ENCODE peak calls at places on chromosomes 13 and 19, in nine cellular contexts. One of them, this sample, is unnamed.

GRCh38 chr13:97723655-97724054 is 229.8 kb upstream of the IPO5 start:
- DNase-seq in GM23338: no peak
- DNase-seq in SK-N-SH: no peak
- DNase-seq in hepatocyte: no peak
- DNase-seq in neural progenitor cell: no peak
- DNase-seq in GM23248: no peak
- DNase-seq in PC-3: no peak
- DNase-seq in HCT116: no peak
- DNase-seq in MM.1S: no peak
- DNase-seq in this sample: no peak

GRCh38 chr19:36215276-36216171 is 618 bp downstream of the ZNF146 start:
- DNase-seq in GM23248: peak
- DNase-seq in SK-N-SH: peak
- DNase-seq in PC-3: peak
- DNase-seq in MM.1S: no peak
- DNase-seq in neural progenitor cell: peak
- DNase-seq in hepatocyte: peak
- DNase-seq in GM23338: peak
- DNase-seq in HCT116: no peak
- DNase-seq in this sample: peak

GRCh38 chr19:5988520-5989387 is 10.8 kb upstream of the RANBP3 start:
- DNase-seq in HCT116: no peak
- DNase-seq in MM.1S: peak
- DNase-seq in GM23248: no peak
- DNase-seq in hepatocyte: no peak
- DNase-seq in PC-3: peak
- DNase-seq in GM23338: no peak
- DNase-seq in SK-N-SH: no peak
- DNase-seq in neural progenitor cell: no peak
- DNase-seq in this sample: peak

GRCh38 chr19:46211201-46211881 is 18.2 kb upstream of the IGFL1 start:
- DNase-seq in HCT116: peak
- DNase-seq in GM23248: peak
- DNase-seq in PC-3: peak
- DNase-seq in hepatocyte: peak
- DNase-seq in GM23338: peak
- DNase-seq in SK-N-SH: no peak
- DNase-seq in MM.1S: no peak
- DNase-seq in neural progenitor cell: peak
- DNase-seq in this sample: no peak

GRCh38 chr13:90622547-90622946 is 724.9 kb upstream of the MIR17HG start:
- DNase-seq in GM23338: no peak
- DNase-seq in hepatocyte: no peak
- DNase-seq in GM23248: peak
- DNase-seq in MM.1S: peak
- DNase-seq in neural progenitor cell: no peak
- DNase-seq in SK-N-SH: no peak
- DNase-seq in PC-3: peak
- DNase-seq in HCT116: no peak
- DNase-seq in this sample: no peak

GRCh38 chr13:77176350-77176749 is 149.4 kb upstream of the FBXL3 start:
- DNase-seq in MM.1S: no peak
- DNase-seq in PC-3: peak
- DNase-seq in SK-N-SH: no peak
- DNase-seq in hepatocyte: no peak
- DNase-seq in neural progenitor cell: no peak
- DNase-seq in GM23338: no peak
- DNase-seq in GM23248: peak
- DNase-seq in HCT116: no peak
- DNase-seq in this sample: no peak

GRCh38 chr19:47284324-47284899 is 9.7 kb downstream of the INAFM1 start:
- DNase-seq in SK-N-SH: peak
- DNase-seq in PC-3: peak
- DNase-seq in HCT116: no peak
- DNase-seq in MM.1S: peak
- DNase-seq in hepatocyte: peak
- DNase-seq in GM23338: peak
- DNase-seq in neural progenitor cell: peak
- DNase-seq in GM23248: peak
- DNase-seq in this sample: peak

GRCh38 chr19:58334691-58335249 is 8.0 kb downstream of the ZSCAN22 start:
- DNase-seq in PC-3: no peak
- DNase-seq in GM23248: no peak
- DNase-seq in HCT116: no peak
- DNase-seq in hepatocyte: peak
- DNase-seq in SK-N-SH: no peak
- DNase-seq in MM.1S: no peak
- DNase-seq in GM23338: no peak
- DNase-seq in neural progenitor cell: no peak
- DNase-seq in this sample: no peak

GRCh38 chr19:29378126-29378525 is 147.7 kb upstream of the VSTM2B start:
- DNase-seq in GM23248: no peak
- DNase-seq in hepatocyte: no peak
- DNase-seq in GM23338: no peak
- DNase-seq in PC-3: no peak
- DNase-seq in neural progenitor cell: no peak
- DNase-seq in SK-N-SH: no peak
- DNase-seq in MM.1S: no peak
- DNase-seq in HCT116: no peak
- DNase-seq in this sample: no peak

GRCh38 chr19:48603850-48604249 is 2.7 kb upstream of the SPACA4 start:
- DNase-seq in MM.1S: no peak
- DNase-seq in SK-N-SH: no peak
- DNase-seq in GM23338: no peak
- DNase-seq in PC-3: no peak
- DNase-seq in GM23248: no peak
- DNase-seq in hepatocyte: no peak
- DNase-seq in HCT116: no peak
- DNase-seq in neural progenitor cell: no peak
- DNase-seq in this sample: no peak

GRCh38 chr13:46831588-46832194 is 34.7 kb upstream of the ESD start:
- DNase-seq in hepatocyte: peak
- DNase-seq in MM.1S: peak
- DNase-seq in PC-3: peak
- DNase-seq in GM23338: peak
- DNase-seq in HCT116: peak
- DNase-seq in SK-N-SH: peak
- DNase-seq in GM23248: peak
- DNase-seq in neural progenitor cell: peak
- DNase-seq in this sample: peak

GRCh38 chr19:52662631-52663030 is 24.5 kb upstream of the ZNF83 start:
- DNase-seq in neural progenitor cell: no peak
- DNase-seq in PC-3: peak
- DNase-seq in GM23248: no peak
- DNase-seq in GM23338: no peak
- DNase-seq in hepatocyte: peak
- DNase-seq in HCT116: peak
- DNase-seq in MM.1S: no peak
- DNase-seq in SK-N-SH: no peak
- DNase-seq in this sample: no peak

GRCh38 chr19:30148039-30148438 is 206.0 kb downstream of the URI1 start:
- DNase-seq in HCT116: no peak
- DNase-seq in GM23338: no peak
- DNase-seq in GM23248: no peak
- DNase-seq in PC-3: peak
- DNase-seq in SK-N-SH: no peak
- DNase-seq in MM.1S: no peak
- DNase-seq in neural progenitor cell: no peak
- DNase-seq in hepatocyte: no peak
- DNase-seq in this sample: no peak

GRCh38 chr19:35942235-35942634 is 6.1 kb downstream of the LRFN3 start:
- DNase-seq in SK-N-SH: no peak
- DNase-seq in GM23248: no peak
- DNase-seq in neural progenitor cell: no peak
- DNase-seq in GM23338: no peak
- DNase-seq in PC-3: no peak
- DNase-seq in HCT116: no peak
- DNase-seq in MM.1S: no peak
- DNase-seq in hepatocyte: no peak
- DNase-seq in this sample: no peak

GRCh38 chr19:5707576-5708575 is 12.1 kb downstream of the LONP1 start:
- DNase-seq in HCT116: no peak
- DNase-seq in MM.1S: no peak
- DNase-seq in GM23248: no peak
- DNase-seq in GM23338: no peak
- DNase-seq in hepatocyte: no peak
- DNase-seq in SK-N-SH: peak
- DNase-seq in neural progenitor cell: no peak
- DNase-seq in PC-3: no peak
- DNase-seq in this sample: no peak

GRCh38 chr19:18053571-18054219 is 33.0 kb downstream of the IL12RB1 start:
- DNase-seq in neural progenitor cell: no peak
- DNase-seq in hepatocyte: no peak
- DNase-seq in GM23338: no peak
- DNase-seq in SK-N-SH: no peak
- DNase-seq in PC-3: peak
- DNase-seq in GM23248: peak
- DNase-seq in HCT116: no peak
- DNase-seq in MM.1S: no peak
- DNase-seq in this sample: no peak
- TF ChIP-seq EZH2phosphoT487 in neural progenitor cell: no peak
- TF ChIP-seq EZH2phosphoT487 in hepatocyte: no peak
- TF ChIP-seq EZH2phosphoT487 in GM23338: no peak
- TF ChIP-seq EZH2phosphoT487 in SK-N-SH: no peak
- TF ChIP-seq EZH2phosphoT487 in PC-3: no peak
- TF ChIP-seq EZH2phosphoT487 in GM23248: no peak
- TF ChIP-seq EZH2phosphoT487 in HCT116: no peak
- TF ChIP-seq EZH2phosphoT487 in MM.1S: no peak
- TF ChIP-seq EZH2phosphoT487 in this sample: no peak

GRCh38 chr13:45364876-45365557 is 24.0 kb upstream of the TPT1 start:
- DNase-seq in neural progenitor cell: no peak
- DNase-seq in hepatocyte: no peak
- DNase-seq in SK-N-SH: no peak
- DNase-seq in HCT116: no peak
- DNase-seq in GM23248: no peak
- DNase-seq in GM23338: no peak
- DNase-seq in PC-3: no peak
- DNase-seq in MM.1S: no peak
- DNase-seq in this sample: no peak
- TF ChIP-seq EZH2phosphoT487 in neural progenitor cell: no peak
- TF ChIP-seq EZH2phosphoT487 in hepatocyte: no peak
- TF ChIP-seq EZH2phosphoT487 in SK-N-SH: no peak
- TF ChIP-seq EZH2phosphoT487 in HCT116: no peak
- TF ChIP-seq EZH2phosphoT487 in GM23248: no peak
- TF ChIP-seq EZH2phosphoT487 in GM23338: no peak
- TF ChIP-seq EZH2phosphoT487 in PC-3: no peak
- TF ChIP-seq EZH2phosphoT487 in MM.1S: no peak
- TF ChIP-seq EZH2phosphoT487 in this sample: no peak

DNA sequence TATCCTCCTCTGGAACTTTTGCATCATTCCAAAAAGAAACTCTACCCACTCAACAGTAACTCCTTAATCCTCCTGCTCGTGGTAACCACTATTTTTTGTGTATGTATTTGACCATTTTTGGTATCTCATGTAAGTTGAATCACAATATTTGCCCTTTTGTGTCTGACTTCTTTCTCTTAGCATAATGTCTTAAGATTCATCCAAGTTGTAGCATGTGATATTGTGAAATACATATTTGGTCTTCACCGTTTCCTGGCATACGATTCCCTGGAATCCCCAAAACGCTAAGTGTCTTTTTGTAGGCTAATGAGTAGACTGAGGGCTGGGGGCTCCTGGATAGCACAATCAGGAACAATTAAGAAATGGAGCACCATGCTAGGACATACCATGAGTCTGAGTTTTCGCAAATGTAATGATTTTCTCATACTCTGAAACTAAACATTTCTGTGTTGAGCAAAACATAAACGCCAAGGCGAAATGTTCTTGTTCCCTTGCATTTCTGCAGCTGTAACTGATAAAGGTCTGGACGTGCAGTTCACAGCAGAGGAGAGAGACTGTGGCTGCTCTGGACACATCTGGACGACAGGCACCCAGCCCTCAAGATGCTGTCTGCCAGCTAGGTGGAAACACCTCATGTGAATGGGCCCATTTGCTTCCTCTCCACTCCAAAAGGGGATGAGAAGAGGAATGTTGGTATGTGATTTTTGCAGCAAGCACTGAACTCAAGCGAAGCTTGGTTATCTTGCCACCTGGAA is 38.4 kb downstream of the BRD4 start:
- DNase-seq in PC-3: no peak
- DNase-seq in HCT116: no peak
- DNase-seq in SK-N-SH: peak
- DNase-seq in MM.1S: peak
- DNase-seq in neural progenitor cell: no peak
- DNase-seq in GM23338: peak
- DNase-seq in hepatocyte: no peak
- DNase-seq in GM23248: peak
- DNase-seq in this sample: no peak
- TF ChIP-seq EZH2phosphoT487 in PC-3: no peak
- TF ChIP-seq EZH2phosphoT487 in HCT116: no peak
- TF ChIP-seq EZH2phosphoT487 in SK-N-SH: no peak
- TF ChIP-seq EZH2phosphoT487 in MM.1S: no peak
- TF ChIP-seq EZH2phosphoT487 in neural progenitor cell: no peak
- TF ChIP-seq EZH2phosphoT487 in GM23338: no peak
- TF ChIP-seq EZH2phosphoT487 in hepatocyte: no peak
- TF ChIP-seq EZH2phosphoT487 in GM23248: no peak
- TF ChIP-seq EZH2phosphoT487 in this sample: no peak

DNA sequence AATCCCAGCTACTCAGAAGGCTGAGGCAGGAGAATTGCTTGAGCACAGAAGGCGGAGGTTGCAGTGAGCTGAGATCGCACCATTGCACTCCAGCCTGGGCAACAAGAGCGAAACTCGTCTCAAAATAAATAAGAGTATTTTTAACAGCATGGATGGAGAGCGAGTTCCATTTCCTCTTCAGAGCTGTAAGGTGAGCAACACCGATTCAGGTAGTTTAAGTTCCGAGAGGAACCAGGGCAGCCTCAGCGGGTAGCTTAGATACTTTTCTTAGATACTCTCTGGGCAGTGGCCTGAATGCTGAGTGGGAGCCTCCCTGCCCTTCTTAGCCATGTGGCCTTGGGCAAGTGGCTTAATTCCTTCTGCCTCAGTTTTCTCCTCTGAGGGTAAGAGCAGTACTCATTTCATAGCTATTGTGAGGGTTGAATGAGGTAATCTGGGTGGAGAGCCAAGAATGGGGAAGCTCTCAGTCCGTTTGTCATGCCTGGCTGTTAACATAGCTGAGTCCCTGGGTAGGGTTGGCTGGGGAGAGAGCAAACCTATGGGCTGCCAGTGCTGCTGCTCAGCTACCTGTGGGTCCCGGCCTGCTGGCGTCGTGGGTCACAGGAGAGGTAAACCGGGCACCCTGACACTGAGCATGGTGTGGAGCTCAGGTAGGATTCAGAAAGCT is 4.1 kb downstream of the ATP11A start:
- DNase-seq in GM23338: no peak
- DNase-seq in MM.1S: peak
- DNase-seq in PC-3: peak
- DNase-seq in SK-N-SH: no peak
- DNase-seq in hepatocyte: no peak
- DNase-seq in neural progenitor cell: peak
- DNase-seq in GM23248: peak
- DNase-seq in HCT116: no peak
- DNase-seq in this sample: no peak
- TF ChIP-seq EZH2phosphoT487 in GM23338: no peak
- TF ChIP-seq EZH2phosphoT487 in MM.1S: no peak
- TF ChIP-seq EZH2phosphoT487 in PC-3: no peak
- TF ChIP-seq EZH2phosphoT487 in SK-N-SH: no peak
- TF ChIP-seq EZH2phosphoT487 in hepatocyte: no peak
- TF ChIP-seq EZH2phosphoT487 in neural progenitor cell: no peak
- TF ChIP-seq EZH2phosphoT487 in GM23248: no peak
- TF ChIP-seq EZH2phosphoT487 in HCT116: no peak
- TF ChIP-seq EZH2phosphoT487 in this sample: no peak

GRCh38 chr19:39307822-39308530 is 11.8 kb downstream of the IFNL1 start:
- DNase-seq in PC-3: no peak
- DNase-seq in GM23248: peak
- DNase-seq in MM.1S: no peak
- DNase-seq in HCT116: no peak
- DNase-seq in GM23338: peak
- DNase-seq in SK-N-SH: no peak
- DNase-seq in neural progenitor cell: peak
- DNase-seq in hepatocyte: peak
- DNase-seq in this sample: no peak
- TF ChIP-seq EZH2phosphoT487 in PC-3: no peak
- TF ChIP-seq EZH2phosphoT487 in GM23248: no peak
- TF ChIP-seq EZH2phosphoT487 in MM.1S: no peak
- TF ChIP-seq EZH2phosphoT487 in HCT116: no peak
- TF ChIP-seq EZH2phosphoT487 in GM23338: no peak
- TF ChIP-seq EZH2phosphoT487 in SK-N-SH: no peak
- TF ChIP-seq EZH2phosphoT487 in neural progenitor cell: peak
- TF ChIP-seq EZH2phosphoT487 in hepatocyte: peak
- TF ChIP-seq EZH2phosphoT487 in this sample: no peak